ENCODE peak calls at places on chromosome 4, in six cellular contexts. Z is left ventricle myocardium inferior; J is SJSA1; I is CD8-positive, alpha-beta memory T cell; K is heart left ventricle; L is A549. B is an unnamed sample.
A peak's percentile ranks its signal among the peaks of the same experiment; 100 is the strongest.

GRCh38 chr4:139692300-139693012 is 26.8 kb downstream of the MGST2 start:
- DNase-seq in Z (no peak), J (no peak), I (no peak), K (peak; percentile 25), L (no peak), B (no peak)

GRCh38 chr4:13647012-13647411 is 19.5 kb upstream of the BOD1L1 start:
- DNase-seq in Z (no peak), J (no peak), I (no peak), K (no peak), L (no peak), B (no peak)

GRCh38 chr4:120731561-120731960 is 191.0 kb downstream of the PRDM5 start:
- DNase-seq in Z (no peak), J (peak; percentile 11), I (no peak), K (no peak), L (no peak), B (no peak)

GRCh38 chr4:17962171-17962570 is 59.4 kb downstream of the LCORL start:
- DNase-seq in Z (no peak), J (no peak), I (no peak), K (no peak), L (no peak), B (no peak)

GRCh38 chr4:73936969-73937368 is 44.9 kb downstream of the PF4 start:
- DNase-seq in Z (no peak), J (no peak), I (no peak), K (no peak), L (no peak), B (no peak)

GRCh38 chr4:109977854-109978501 is 65.3 kb downstream of the EGF start:
- DNase-seq in Z (no peak), J (no peak), I (no peak), K (no peak), L (peak; percentile 10), B (no peak)

GRCh38 chr4:7041851-7042696 is 1.1 kb upstream of the TADA2B start:
- DNase-seq in Z (peak; percentile 63), J (no peak), I (peak; percentile 58), K (peak; percentile 72), L (no peak), B (peak; percentile 78)

GRCh38 chr4:2526559-2526958 is 9.9 kb upstream of the FAM193A start:
- DNase-seq in Z (no peak), J (no peak), I (no peak), K (no peak), L (no peak), B (no peak)

GRCh38 chr4:186657766-186658165 is 65.9 kb downstream of the FAT1 start:
- DNase-seq in Z (no peak), J (peak; percentile 46), I (no peak), K (no peak), L (no peak), B (no peak)

GRCh38 chr4:6632125-6632524 is 8.4 kb upstream of the MRFAP1 start:
- DNase-seq in Z (no peak), J (no peak), I (no peak), K (no peak), L (no peak), B (no peak)

GRCh38 chr4:115260195-115260594 is 146.8 kb upstream of the NDST4 start:
- DNase-seq in Z (no peak), J (no peak), I (no peak), K (no peak), L (no peak), B (no peak)

GRCh38 chr4:67122029-67122428 is 423.3 kb downstream of the CENPC start:
- DNase-seq in Z (no peak), J (no peak), I (no peak), K (no peak), L (no peak), B (no peak)

GRCh38 chr4:113452152-113452551 is 309.4 kb downstream of the CAMK2D start:
- DNase-seq in Z (no peak), J (no peak), I (no peak), K (no peak), L (no peak), B (no peak)

GRCh38 chr4:74045247-74045646 is 6.8 kb upstream of the CXCL3 start:
- DNase-seq in Z (no peak), J (no peak), I (no peak), K (no peak), L (no peak), B (no peak)

GRCh38 chr4:156594619-156595018 is 377.0 kb downstream of the PDGFC start:
- DNase-seq in Z (peak; percentile 45), J (no peak), I (no peak), K (peak; percentile 30), L (no peak), B (peak; percentile 33)

GRCh38 chr4:10897076-10897475 is 212.5 kb upstream of the CLNK start:
- DNase-seq in Z (no peak), J (no peak), I (no peak), K (no peak), L (no peak), B (no peak)

DNA sequence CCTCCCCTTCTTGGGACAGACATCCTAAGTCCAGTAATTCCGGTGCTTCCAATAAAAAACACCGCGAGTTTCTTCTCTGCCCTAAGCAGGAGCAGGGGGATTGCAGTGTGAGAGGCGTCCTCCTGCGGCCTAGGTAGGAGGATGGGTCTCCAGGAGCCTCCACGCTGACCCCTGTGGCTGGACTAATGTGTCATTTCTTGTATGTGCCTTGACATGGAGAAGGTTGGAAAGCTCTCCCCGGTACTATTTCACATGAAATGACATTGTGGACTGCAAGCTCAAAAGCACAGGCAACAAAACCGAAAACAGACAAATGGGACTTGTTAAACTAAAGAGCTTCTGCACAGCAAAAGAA is 66.6 kb upstream of the ENPP6 start:
- DNase-seq in Z (no peak), J (no peak), I (no peak), K (no peak), L (no peak), B (no peak)
- H3K4me1 ChIP-seq in Z (peaks cover 35% of the 10 kb centered on the region), J (no peaks in the 10 kb centered on the region), I (peaks cover 52% of the 10 kb centered on the region), K (peaks cover 44% of the 10 kb centered on the region), L (no peaks in the 10 kb centered on the region), B (peaks cover 3% of the 10 kb centered on the region)

GRCh38 chr4:129358571-129358970 is 262.6 kb downstream of the C4orf33 start:
- DNase-seq in Z (no peak), J (peak; percentile 47), I (no peak), K (no peak), L (no peak), B (no peak)
- H3K4me1 ChIP-seq in Z (peaks cover 12% of the 10 kb centered on the region), J (no peaks in the 10 kb centered on the region), I (no peaks in the 10 kb centered on the region), K (no peaks in the 10 kb centered on the region), L (no peaks in the 10 kb centered on the region), B (no peaks in the 10 kb centered on the region)

GRCh38 chr4:76744253-76744921 is 153.6 kb downstream of the SOWAHB start:
- DNase-seq in Z (no peak), J (peak; percentile 57), I (no peak), K (no peak), L (no peak), B (no peak)
- H3K4me1 ChIP-seq in Z (no peaks in the 10 kb centered on the region), J (peaks cover 28% of the 10 kb centered on the region), I (no peaks in the 10 kb centered on the region), K (no peaks in the 10 kb centered on the region), L (peaks cover 21% of the 10 kb centered on the region), B (peaks cover 6% of the 10 kb centered on the region)

GRCh38 chr4:101227715-101228114 is 119.6 kb downstream of the PPP3CA start:
- DNase-seq in Z (no peak), J (no peak), I (no peak), K (no peak), L (no peak), B (no peak)
- H3K4me1 ChIP-seq in Z (peaks cover 29% of the 10 kb centered on the region), J (peaks cover 27% of the 10 kb centered on the region), I (no peaks in the 10 kb centered on the region), K (peaks cover 30% of the 10 kb centered on the region), L (peaks cover 65% of the 10 kb centered on the region), B (no peaks in the 10 kb centered on the region)

DNA sequence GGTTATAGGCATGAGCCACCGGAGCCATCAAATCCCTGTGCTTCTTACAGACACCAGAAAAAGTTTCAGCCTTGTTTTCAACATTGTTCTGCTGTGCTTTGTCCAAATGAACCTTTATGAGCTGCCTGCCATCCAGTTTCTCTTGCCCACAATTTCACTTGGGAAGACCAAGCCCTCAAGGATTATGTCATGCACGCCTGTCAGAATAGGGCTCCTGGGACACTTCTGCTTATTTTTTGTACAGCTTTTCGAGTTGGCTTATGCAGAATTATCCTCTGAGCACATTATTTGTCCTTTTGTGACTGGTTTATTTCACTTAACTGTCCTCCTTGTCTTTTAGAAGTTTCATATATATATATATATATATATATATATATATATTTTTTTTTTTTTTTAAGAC is 16.2 kb downstream of the UBE2K start:
- DNase-seq in Z (no peak), J (no peak), I (no peak), K (no peak), L (no peak), B (no peak)
- H3K4me1 ChIP-seq in Z (peaks cover 54% of the 10 kb centered on the region), J (no peaks in the 10 kb centered on the region), I (peaks cover 15% of the 10 kb centered on the region), K (peaks cover 62% of the 10 kb centered on the region), L (peaks cover 8% of the 10 kb centered on the region), B (peaks cover 19% of the 10 kb centered on the region)

DNA sequence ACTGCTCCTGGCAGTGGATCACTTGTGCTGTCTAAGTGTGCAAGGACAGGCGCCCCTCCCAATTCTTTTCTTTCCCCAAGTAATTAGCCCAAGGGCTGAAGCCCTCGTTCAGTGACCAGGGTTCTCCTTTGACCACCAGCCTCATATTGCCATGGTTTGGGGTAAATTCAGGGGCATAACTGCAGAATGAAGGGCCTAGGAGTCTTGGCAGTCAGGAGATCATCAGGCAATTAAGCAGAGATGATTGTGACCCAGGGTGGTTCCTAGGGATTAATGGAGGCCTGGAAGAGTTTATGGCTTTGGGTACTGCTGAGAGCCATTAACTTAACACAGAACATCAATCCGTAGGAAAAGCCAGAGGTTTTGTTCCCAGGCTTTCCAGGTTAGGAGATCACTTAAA is 170.7 kb downstream of the PTTG2 start:
- DNase-seq in Z (no peak), J (no peak), I (no peak), K (no peak), L (no peak), B (no peak)
- H3K4me1 ChIP-seq in Z (peaks cover 52% of the 10 kb centered on the region), J (peaks cover 27% of the 10 kb centered on the region), I (peaks cover 53% of the 10 kb centered on the region), K (peaks cover 50% of the 10 kb centered on the region), L (peaks cover 15% of the 10 kb centered on the region), B (no peaks in the 10 kb centered on the region)

B was measured in right lobe of liver.